ENCODE peak calls at places on chromosomes 1 and 21, in eight cellular contexts. I, M, Y, P, C, R, T and V are unnamed samples.

GRCh38 chr1:223429313-223429731 is 36.1 kb downstream of the CCDC185 start:
- DNase-seq in I (no peak), M (peak), Y (no peak), P (no peak), C (no peak), R (no peak), T (no peak), V (peak)

GRCh38 chr1:186806477-186806876 is 22.3 kb upstream of the PLA2G4A start:
- DNase-seq in I (no peak), M (peak), Y (no peak), P (no peak), C (no peak), R (no peak), T (no peak), V (peak)

GRCh38 chr1:227771771-227772170 is 36.5 kb downstream of the SNAP47 start:
- DNase-seq in I (no peak), M (no peak), Y (no peak), P (no peak), C (no peak), R (no peak), T (peak), V (no peak)

GRCh38 chr21:45386728-45387371 is 18.1 kb upstream of the COL18A1 start:
- DNase-seq in I (no peak), M (no peak), Y (peak), P (peak), C (no peak), R (no peak), T (peak), V (peak)

GRCh38 chr21:16055012-16055411 is 325.2 kb downstream of the USP25 start:
- DNase-seq in I (no peak), M (no peak), Y (no peak), P (no peak), C (no peak), R (no peak), T (no peak), V (no peak)

GRCh38 chr1:8847990-8848389 is 30.5 kb downstream of the ENO1 start:
- DNase-seq in I (no peak), M (no peak), Y (no peak), P (no peak), C (no peak), R (no peak), T (no peak), V (no peak)

GRCh38 chr1:77639557-77640069 is 42.8 kb downstream of the ZZZ3 start:
- DNase-seq in I (no peak), M (no peak), Y (no peak), P (no peak), C (no peak), R (no peak), T (no peak), V (no peak)

GRCh38 chr1:232678185-232678886 is 48.4 kb upstream of the SIPA1L2 start:
- DNase-seq in I (no peak), M (peak), Y (no peak), P (peak), C (no peak), R (no peak), T (no peak), V (peak)

GRCh38 chr1:223765719-223766340 is 53.5 kb downstream of the CAPN2 start:
- DNase-seq in I (no peak), M (no peak), Y (peak), P (no peak), C (no peak), R (no peak), T (no peak), V (no peak)

DNA sequence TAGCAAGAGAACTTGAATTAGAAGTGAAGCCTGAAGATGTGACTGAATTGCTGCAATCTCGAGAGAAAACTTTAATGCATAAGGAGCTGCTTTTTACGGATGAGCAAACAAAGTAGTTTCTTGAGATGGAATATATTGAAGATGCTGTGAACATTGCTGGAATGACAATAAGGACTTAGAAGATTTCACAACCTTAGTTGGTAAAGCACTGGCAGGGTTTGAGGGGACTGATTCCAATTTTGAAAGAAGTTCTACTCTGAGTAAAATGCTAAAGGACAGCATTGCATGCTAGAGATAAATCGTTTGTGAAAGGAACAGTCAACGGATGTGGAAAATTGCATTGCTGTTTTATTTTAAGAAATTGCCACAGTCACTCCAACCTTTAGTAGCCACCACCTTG is 69.5 kb downstream of the GDAP2 start:
- DNase-seq in I (no peak), M (no peak), Y (no peak), P (no peak), C (no peak), R (no peak), T (no peak), V (no peak)
- TF ChIP-seq CTCF in I (no peak), M (no peak), Y (no peak), P (no peak), C (no peak), R (no peak), T (no peak), V (no peak)

GRCh38 chr1:86461482-86461881 is 7.2 kb upstream of the CLCA1 start:
- DNase-seq in I (no peak), M (no peak), Y (no peak), P (no peak), C (no peak), R (no peak), T (no peak), V (no peak)

GRCh38 chr1:86466986-86467385 is 1.7 kb upstream of the CLCA1 start:
- DNase-seq in I (no peak), M (no peak), Y (no peak), P (no peak), C (no peak), R (no peak), T (no peak), V (peak)

GRCh38 chr1:86468501-86468977 is at the start of gene CLCA1:
- DNase-seq in I (no peak), M (no peak), Y (no peak), P (no peak), C (no peak), R (no peak), T (no peak), V (no peak)

GRCh38 chr1:86466109-86466844 is 2.5 kb upstream of the CLCA1 start:
- DNase-seq in I (no peak), M (no peak), Y (no peak), P (no peak), C (no peak), R (no peak), T (no peak), V (no peak)

DNA sequence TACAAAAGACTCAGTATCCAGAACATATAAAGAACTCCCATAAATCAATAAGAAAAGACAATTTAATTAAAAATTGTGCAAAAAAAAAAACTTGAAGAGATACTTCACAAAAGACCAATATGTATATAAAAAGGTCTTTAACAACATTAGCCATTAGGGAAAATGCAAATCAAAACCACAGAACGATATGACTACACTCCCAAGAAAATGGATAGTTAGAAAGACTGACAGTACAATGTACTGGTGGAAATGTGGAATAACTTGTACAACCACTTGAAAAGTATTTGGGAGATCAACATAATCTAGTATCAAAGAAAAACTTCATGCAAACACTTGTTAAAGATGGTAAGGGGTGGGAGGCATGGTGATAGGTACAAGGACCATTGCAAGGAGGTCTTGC is 3.9 kb upstream of the CLCA1 start:
- DNase-seq in I (no peak), M (no peak), Y (no peak), P (no peak), C (no peak), R (no peak), T (no peak), V (no peak)
- TF ChIP-seq CTCF in I (no peak), M (no peak), Y (no peak), P (no peak), C (no peak), R (no peak), T (no peak), V (no peak)

DNA sequence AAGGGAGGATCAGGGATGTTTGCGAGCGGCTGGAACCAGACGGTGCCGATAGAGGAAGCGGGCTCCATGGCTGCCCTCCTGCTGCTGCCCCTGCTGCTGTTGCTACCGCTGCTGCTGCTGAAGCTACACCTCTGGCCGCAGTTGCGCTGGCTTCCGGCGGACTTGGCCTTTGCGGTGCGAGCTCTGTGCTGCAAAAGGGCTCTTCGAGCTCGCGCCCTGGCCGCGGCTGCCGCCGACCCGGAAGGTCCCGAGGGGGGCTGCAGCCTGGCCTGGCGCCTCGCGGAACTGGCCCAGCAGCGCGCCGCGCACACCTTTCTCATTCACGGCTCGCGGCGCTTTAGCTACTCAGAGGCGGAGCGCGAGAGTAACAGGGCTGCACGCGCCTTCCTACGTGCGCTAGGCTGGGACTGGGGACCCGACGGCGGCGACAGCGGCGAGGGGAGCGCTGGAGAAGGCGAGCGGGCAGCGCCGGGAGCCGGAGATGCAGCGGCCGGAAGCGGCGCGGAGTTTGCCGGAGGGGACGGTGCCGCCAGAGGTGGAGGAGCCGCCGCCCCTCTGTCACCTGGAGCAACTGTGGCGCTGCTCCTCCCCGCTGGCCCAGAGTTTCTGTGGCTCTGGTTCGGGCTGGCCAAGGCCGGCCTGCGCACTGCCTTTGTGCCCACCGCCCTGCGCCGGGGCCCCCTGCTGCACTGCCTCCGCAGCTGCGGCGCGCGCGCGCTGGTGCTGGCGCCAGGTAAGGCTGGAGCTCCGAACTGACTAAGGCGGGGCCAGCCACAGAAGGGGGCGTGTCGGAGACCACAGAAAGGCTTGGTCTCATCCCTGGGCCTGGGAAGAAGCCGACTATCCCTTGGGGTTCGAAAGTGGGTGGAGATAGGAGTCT is 465 bp downstream of the SLC27A3 start:
- DNase-seq in I (no peak), M (peak), Y (peak), P (peak), C (peak), R (no peak), T (peak), V (peak)
- TF ChIP-seq CTCF in I (peak), M (no peak), Y (no peak), P (no peak), C (no peak), R (no peak), T (no peak), V (no peak)

GRCh38 chr1:212225416-212225815 is 59.8 kb upstream of the PPP2R5A start:
- DNase-seq in I (no peak), M (no peak), Y (no peak), P (no peak), C (peak), R (no peak), T (no peak), V (no peak)
- TF ChIP-seq CTCF in I (no peak), M (no peak), Y (no peak), P (no peak), C (no peak), R (no peak), T (no peak), V (no peak)

GRCh38 chr21:44074315-44074958 is 32.8 kb upstream of the PWP2 start:
- DNase-seq in I (no peak), M (no peak), Y (no peak), P (no peak), C (no peak), R (no peak), T (no peak), V (no peak)
- TF ChIP-seq CTCF in I (no peak), M (no peak), Y (no peak), P (no peak), C (no peak), R (no peak), T (no peak), V (no peak)

GRCh38 chr1:21670956-21671902 is 2.1 kb upstream of the RAP1GAP start:
- DNase-seq in I (no peak), M (no peak), Y (peak), P (no peak), C (no peak), R (no peak), T (no peak), V (no peak)

GRCh38 chr1:21669033-21669286 is 197 bp downstream of the RAP1GAP start:
- DNase-seq in I (no peak), M (no peak), Y (no peak), P (no peak), C (no peak), R (no peak), T (no peak), V (no peak)

GRCh38 chr1:21670059-21670881 is 1.1 kb upstream of the RAP1GAP start:
- DNase-seq in I (no peak), M (no peak), Y (peak), P (no peak), C (no peak), R (no peak), T (no peak), V (no peak)

GRCh38 chr1:21668232-21669032 is 725 bp downstream of the RAP1GAP start:
- DNase-seq in I (no peak), M (no peak), Y (peak), P (no peak), C (no peak), R (no peak), T (no peak), V (no peak)

DNA sequence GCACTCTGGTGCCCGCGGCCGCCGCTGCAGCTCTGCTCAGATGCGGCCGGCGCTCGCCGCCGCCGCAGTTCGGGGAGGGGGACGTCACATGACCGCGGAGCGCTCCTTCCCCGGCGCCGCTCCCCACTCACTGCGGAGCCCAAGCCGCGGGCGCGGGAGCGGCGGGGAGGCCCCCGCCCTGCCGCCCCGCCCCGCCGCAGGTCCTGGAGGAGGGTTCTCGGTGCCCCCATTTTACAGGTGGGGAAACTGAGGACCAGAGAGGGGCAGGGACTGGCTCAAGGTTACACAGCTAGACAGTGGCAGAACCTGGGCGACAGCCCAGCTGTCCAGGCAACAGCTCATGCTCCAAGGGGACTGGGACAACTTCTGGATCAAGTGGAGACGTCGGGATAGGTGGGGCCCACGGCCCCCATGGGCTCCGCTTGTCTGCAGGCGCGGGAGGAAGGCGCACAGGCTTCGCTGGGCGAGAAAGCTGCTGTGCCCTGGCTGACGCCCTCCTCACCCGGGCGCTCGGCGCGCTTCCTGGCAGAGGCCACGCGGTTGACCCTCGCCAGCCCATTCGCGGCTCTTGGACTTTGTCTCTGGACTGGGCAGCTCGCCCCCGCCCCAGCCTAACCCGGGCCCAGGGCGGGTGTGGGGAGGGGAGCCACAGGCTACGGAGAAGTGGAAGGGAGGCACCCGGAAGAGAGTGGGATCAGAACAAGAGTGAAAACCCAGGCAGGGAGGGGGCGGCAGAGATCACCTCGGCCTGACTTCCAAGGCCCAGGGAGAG is at the start of gene RAP1GAP:
- DNase-seq in I (no peak), M (no peak), Y (peak), P (peak), C (no peak), R (no peak), T (no peak), V (no peak)
- TF ChIP-seq CTCF in I (no peak), M (no peak), Y (no peak), P (peak), C (no peak), R (no peak), T (no peak), V (no peak)

GRCh38 chr1:90348934-90349333 is 354.0 kb downstream of the ZNF326 start:
- DNase-seq in I (no peak), M (no peak), Y (no peak), P (no peak), C (no peak), R (no peak), T (no peak), V (no peak)
- TF ChIP-seq CTCF in I (no peak), M (no peak), Y (no peak), P (no peak), C (no peak), R (no peak), T (no peak), V (no peak)

DNA sequence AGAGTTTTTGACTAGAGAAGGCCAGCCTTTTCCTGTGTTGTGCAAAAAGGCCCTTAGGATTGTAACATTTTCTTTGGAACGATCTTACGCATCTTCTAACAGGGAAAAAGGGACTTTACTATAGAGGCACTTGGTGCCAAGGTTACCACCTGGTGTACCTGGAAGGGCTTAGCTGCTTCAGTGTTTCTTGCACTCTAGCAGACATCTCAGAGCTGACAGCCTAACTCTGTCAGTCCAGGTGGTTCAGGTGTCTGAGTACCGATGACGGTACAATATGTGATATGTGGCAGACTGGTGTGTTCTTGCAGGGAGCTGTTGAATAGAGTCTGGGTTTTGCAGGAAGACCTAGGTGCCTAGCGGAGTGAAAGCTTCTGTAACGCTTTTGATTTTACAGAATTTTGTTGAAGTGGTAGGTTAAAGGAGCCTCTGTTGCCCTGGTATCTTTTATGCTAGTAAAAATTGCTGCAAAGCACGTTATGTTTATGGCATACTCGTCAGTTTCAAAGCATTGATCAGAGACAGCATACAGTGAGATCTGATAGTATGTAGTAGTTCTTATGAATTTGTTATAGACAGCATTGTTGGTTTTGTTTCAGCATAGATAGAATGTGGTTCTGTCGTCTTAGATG is 1.4 kb downstream of the MAGI3 start:
- DNase-seq in I (no peak), M (peak), Y (no peak), P (peak), C (no peak), R (no peak), T (no peak), V (peak)
- TF ChIP-seq CTCF in I (no peak), M (no peak), Y (no peak), P (no peak), C (no peak), R (no peak), T (no peak), V (no peak)

DNA sequence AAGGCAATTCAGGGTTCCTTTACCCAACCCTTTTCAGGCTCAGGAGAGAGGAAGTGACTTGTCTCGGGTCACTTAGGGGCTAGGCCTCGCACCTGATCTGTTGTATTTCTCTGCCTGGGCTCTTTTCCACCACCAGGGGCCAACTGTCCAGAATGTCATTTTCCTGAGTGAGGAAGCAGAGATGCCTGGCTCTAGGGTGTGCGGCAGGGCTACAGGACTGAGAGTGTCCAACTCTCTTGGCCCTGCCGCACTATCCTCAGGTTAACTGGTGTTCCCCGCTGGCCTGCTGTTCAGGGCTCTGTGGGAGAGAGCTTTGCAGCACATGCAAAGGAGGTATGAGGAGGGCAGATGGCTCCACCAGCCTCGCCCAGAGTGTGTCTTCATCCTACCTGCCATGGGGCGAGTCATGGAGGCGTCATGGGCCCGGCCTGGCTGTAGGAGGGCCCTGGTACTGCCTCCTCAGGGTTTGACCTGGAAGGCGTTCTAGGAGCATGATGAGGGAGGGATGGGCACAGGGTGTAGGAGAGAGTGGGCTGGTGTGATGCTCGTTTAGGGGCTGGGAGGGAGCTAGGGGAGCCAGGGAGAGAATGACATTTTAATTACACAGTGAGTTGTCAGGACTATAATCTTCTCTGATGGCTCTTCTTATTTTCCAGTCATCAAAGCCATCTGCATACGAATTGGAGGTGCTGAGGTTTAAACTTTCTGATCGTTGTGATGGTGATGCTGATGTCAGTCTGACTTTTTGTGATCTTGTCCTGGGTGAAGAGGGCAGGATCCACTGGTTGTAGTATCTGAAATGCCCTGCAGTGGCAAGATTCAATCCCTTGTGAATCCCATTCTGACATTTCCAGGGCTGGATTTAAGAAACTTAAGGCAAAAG is 128.4 kb downstream of the NOS1AP start:
- DNase-seq in I (no peak), M (peak), Y (no peak), P (no peak), C (no peak), R (no peak), T (no peak), V (peak)
- TF ChIP-seq CTCF in I (no peak), M (no peak), Y (no peak), P (no peak), C (no peak), R (no peak), T (no peak), V (no peak)